ENCODE peak calls at places on chromosomes 1 and 21, in six cellular contexts. R is HFF-Myc, I is astrocyte of the cerebellum, M is brain microvascular endothelial cell, N is epithelial cell of esophagus, A is AG04450. J is an unnamed sample.

GRCh38 chr1:115666702-115667101 is 24.9 kb downstream of the VANGL1 start:
- DNase-seq in N (no peak), M (no peak), I (no peak), A (no peak), R (no peak), J (peak)

GRCh38 chr1:227234998-227235405 is 83.3 kb downstream of the CDC42BPA start:
- DNase-seq in I (peak), R (peak), M (peak), A (peak), N (peak), J (no peak)

GRCh38 chr1:156106624-156107488 is 7.7 kb upstream of the LMNA start:
- DNase-seq in M (no peak), I (no peak), N (no peak), R (no peak), A (no peak), J (no peak)

GRCh38 chr1:214762902-214763301 is 159.9 kb downstream of the CENPF start:
- DNase-seq in A (no peak), I (no peak), R (no peak), M (no peak), N (no peak), J (no peak)

GRCh38 chr1:8702121-8702520 is 115.3 kb downstream of the RERE start:
- DNase-seq in M (peak), A (no peak), I (no peak), N (peak), R (no peak), J (no peak)

GRCh38 chr1:167454304-167454928 is 63.9 kb downstream of the CD247 start:
- DNase-seq in A (no peak), N (no peak), R (no peak), I (no peak), M (no peak), J (no peak)

GRCh38 chr1:205351984-205352713 is 4.6 kb downstream of the KLHDC8A start:
- DNase-seq in M (no peak), R (no peak), N (peak), A (no peak), I (no peak), J (no peak)

GRCh38 chr21:25979845-25980433 is 190.6 kb downstream of the APP start:
- DNase-seq in M (no peak), I (no peak), N (no peak), A (no peak), R (no peak), J (no peak)

GRCh38 chr1:15949453-15950245 is 26.3 kb downstream of the ZBTB17 start:
- DNase-seq in M (peak), I (peak), A (peak), R (peak), N (peak), J (peak)

GRCh38 chr1:15336866-15337265 is 72.8 kb upstream of the EFHD2 start:
- DNase-seq in I (no peak), M (no peak), A (no peak), N (no peak), R (no peak), J (no peak)

GRCh38 chr1:99557556-99558256 is 88.2 kb upstream of the PALMD start:
- DNase-seq in M (peak), R (peak), A (peak), I (peak), N (peak), J (no peak)

DNA sequence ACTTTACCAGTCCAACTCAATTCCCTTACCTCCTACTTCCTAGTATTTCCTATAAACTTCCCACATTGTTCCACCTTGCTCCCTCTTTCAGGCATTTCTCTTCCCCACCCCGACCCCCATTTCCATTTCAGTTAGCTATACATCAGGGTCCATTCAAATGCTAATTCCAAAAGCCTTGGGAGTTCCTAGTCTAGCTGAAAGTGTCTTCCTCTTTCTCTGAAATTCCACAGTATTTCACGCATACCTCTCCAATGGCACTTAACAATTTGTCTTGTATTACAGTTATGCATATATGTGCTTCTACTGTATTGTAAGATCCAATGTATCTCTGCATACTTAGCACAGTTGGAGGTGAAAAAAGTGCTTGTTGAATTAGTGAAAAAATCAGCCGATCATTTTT is 94.9 kb downstream of the ZNF644 start:
- DNase-seq in R (no peak), A (no peak), M (no peak), N (no peak), I (no peak), J (no peak)
- H3K4me3 ChIP-seq in R (no peak), A (no peak), M (no peak), N (no peak), I (no peak), J (no peak)

DNA sequence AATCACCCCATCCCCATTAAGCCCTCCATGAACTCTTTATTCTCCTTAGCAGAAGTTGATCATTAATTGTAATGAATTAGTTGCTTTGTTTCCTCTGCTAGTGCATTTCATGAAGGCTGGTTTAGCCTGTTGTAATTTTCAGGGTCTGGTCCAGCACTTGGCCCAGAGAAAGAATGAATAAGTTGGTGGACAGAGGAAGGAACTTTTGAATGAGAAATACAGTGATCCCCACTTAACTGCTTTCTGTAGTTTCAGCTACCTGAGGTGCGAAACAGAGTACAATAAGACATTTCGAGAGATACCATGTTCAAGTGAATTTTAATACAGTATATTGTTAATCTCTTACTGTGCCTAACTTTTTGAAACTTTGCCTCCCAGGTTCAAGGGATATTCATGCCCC is 1.8 kb downstream of the SOAT1 start:
- DNase-seq in I (no peak), R (no peak), M (no peak), A (no peak), N (no peak), J (no peak)
- H3K4me3 ChIP-seq in I (peak), R (peak), M (peak), A (peak), N (no peak), J (no peak)

GRCh38 chr1:240091614-240092300 is at the start of gene FMN2:
- DNase-seq in I (no peak), A (no peak), N (no peak), R (no peak), M (peak), J (peak)
- H3K4me3 ChIP-seq in I (peak), A (peak), N (no peak), R (peak), M (peak), J (peak)

GRCh38 chr1:6603851-6604558 is 1.3 kb upstream of the KLHL21 start:
- DNase-seq in M (peak), I (peak), N (peak), A (no peak), R (peak), J (no peak)
- H3K4me3 ChIP-seq in M (peak), I (peak), N (peak), A (peak), R (peak), J (peak)

GRCh38 chr1:13583592-13583963 is at the start of gene PDPN:
- DNase-seq in M (no peak), R (no peak), N (peak), I (no peak), A (no peak), J (peak)
- H3K4me3 ChIP-seq in M (peak), R (no peak), N (peak), I (peak), A (no peak), J (peak)

DNA sequence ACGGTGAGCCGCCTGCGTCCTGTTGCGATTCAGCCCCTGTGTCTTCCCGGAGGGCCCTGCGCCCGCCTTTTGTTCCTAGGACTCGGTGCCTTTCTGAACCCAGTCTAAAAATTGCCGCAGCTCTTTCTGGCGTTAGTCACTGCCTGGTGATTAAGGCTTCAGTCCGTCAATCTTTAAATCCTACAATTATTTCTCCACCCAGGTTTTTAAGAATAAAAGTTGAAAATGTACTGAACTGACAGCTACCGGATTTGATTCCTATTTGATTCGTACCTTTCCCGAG is 16.2 kb upstream of the PDXK start:
- DNase-seq in A (no peak), R (no peak), I (no peak), N (peak), M (peak), J (no peak)
- H3K4me3 ChIP-seq in A (no peak), R (no peak), I (no peak), N (no peak), M (peak), J (peak)

GRCh38 chr1:224879404-224879803 is 50.1 kb upstream of the DNAH14 start:
- DNase-seq in M (peak), A (no peak), I (no peak), N (no peak), R (no peak), J (no peak)

GRCh38 chr1:224880593-224881307 is 48.7 kb upstream of the DNAH14 start:
- DNase-seq in A (no peak), I (no peak), M (no peak), R (no peak), N (no peak), J (no peak)

GRCh38 chr1:224884428-224884827 is 45.0 kb upstream of the DNAH14 start:
- DNase-seq in N (no peak), I (no peak), M (no peak), R (no peak), A (peak), J (no peak)

GRCh38 chr1:224881762-224882211 is 47.7 kb upstream of the DNAH14 start:
- DNase-seq in N (no peak), I (no peak), A (no peak), R (no peak), M (no peak), J (no peak)

DNA sequence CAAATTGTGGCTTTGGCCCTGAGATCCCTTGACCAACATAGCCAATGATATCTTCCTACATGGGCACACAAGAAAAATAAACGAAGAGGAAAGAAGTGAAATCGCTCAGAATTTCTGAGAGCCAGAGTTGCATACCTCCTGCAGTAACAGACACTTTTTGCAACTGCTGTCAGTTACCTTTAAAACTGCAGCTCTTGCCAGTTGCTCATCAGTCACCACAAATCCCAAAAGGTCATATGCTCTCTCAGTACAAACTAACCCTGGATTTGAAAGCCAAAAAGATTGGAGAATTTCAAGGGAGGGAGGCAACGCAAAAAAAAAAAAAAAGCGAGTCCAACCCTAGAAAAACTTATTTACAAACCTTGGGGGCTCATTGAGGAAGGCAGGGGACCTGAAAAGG is 47.2 kb upstream of the DNAH14 start:
- DNase-seq in R (no peak), A (no peak), I (no peak), M (no peak), N (no peak), J (no peak)
- H3K4me3 ChIP-seq in R (no peak), A (no peak), I (no peak), M (no peak), N (no peak), J (no peak)

J was measured in dorsolateral prefrontal cortex.